ENCODE peak calls at places on chromosomes 4 and X, in four cellular contexts. P, X, M and K are unnamed samples.

GRCh38 chr4:124177647-124178425 is 534.7 kb downstream of the ANKRD50 start:
- DNase-seq in P (no peak), X (no peak), M (no peak), K (no peak)

GRCh38 chrX:291411-291901 is 10.3 kb downstream of the PLCXD1 start:
- DNase-seq in P (no peak), X (no peak), M (no peak), K (no peak)

GRCh38 chr4:54096563-54096962 is 3.4 kb upstream of the GSX2 start:
- DNase-seq in P (no peak), X (no peak), M (no peak), K (no peak)

GRCh38 chrX:23883737-23884354 is 23.9 kb downstream of the APOO start:
- DNase-seq in P (no peak), X (no peak), M (no peak), K (no peak)

GRCh38 chr4:92099851-92100250 is 203.9 kb upstream of the GRID2 start:
- DNase-seq in P (no peak), X (no peak), M (no peak), K (no peak)

GRCh38 chr4:148216866-148217814 is 225.1 kb downstream of the NR3C2 start:
- DNase-seq in P (no peak), X (no peak), M (no peak), K (no peak)

GRCh38 chr4:16496501-16496900 is 270.2 kb upstream of the TAPT1 start:
- DNase-seq in P (no peak), X (no peak), M (no peak), K (no peak)

GRCh38 chr4:5592272-5592671 is 116.1 kb downstream of the EVC2 start:
- DNase-seq in P (no peak), X (no peak), M (no peak), K (no peak)

GRCh38 chrX:24243692-24244091 is 70.2 kb downstream of the SUPT20HL2 start:
- DNase-seq in P (no peak), X (no peak), M (no peak), K (no peak)

GRCh38 chr4:31620476-31620875 is 900.3 kb downstream of the PCDH7 start:
- DNase-seq in P (no peak), X (no peak), M (no peak), K (no peak)

GRCh38 chr4:156999175-156999517 is 27.5 kb upstream of the PDGFC start:
- DNase-seq in P (peak), X (no peak), M (no peak), K (no peak)

GRCh38 chr4:6568689-6569332 is 6.2 kb upstream of the MAN2B2 start:
- DNase-seq in P (no peak), X (no peak), M (no peak), K (no peak)

GRCh38 chrX:118181030-118181429 is 64.4 kb upstream of the KLHL13 start:
- DNase-seq in P (no peak), X (no peak), M (no peak), K (no peak)

GRCh38 chr4:82372502-82372873 is 1.3 kb downstream of the HNRNPD start:
- DNase-seq in P (peak), X (peak), M (no peak), K (no peak)

GRCh38 chrX:101357166-101357795 is 8.7 kb upstream of the TIMM8A start:
- DNase-seq in P (no peak), X (no peak), M (no peak), K (no peak)

GRCh38 chr4:73922766-73923630 is 53.8 kb downstream of the CXCL1 start:
- DNase-seq in P (no peak), X (no peak), M (no peak), K (no peak)

GRCh38 chr4:5206391-5206790 is 155.1 kb downstream of the STK32B start:
- DNase-seq in P (peak), X (no peak), M (peak), K (no peak)

GRCh38 chrX:13956998-13957397 is 72.7 kb downstream of the GEMIN8 start:
- DNase-seq in P (no peak), X (no peak), M (no peak), K (no peak)

GRCh38 chr4:164615964-164616363 is 138.0 kb upstream of the SMIM31 start:
- DNase-seq in P (no peak), X (no peak), M (no peak), K (no peak)